ENCODE peak calls at places on chromosomes 13 and 19, in four cellular contexts. Z, S, F and L are unnamed samples.

GRCh38 chr13:99981115-99982020 is at the start of gene ZIC2:
- DNase-seq in Z (no peak), S (no peak), F (no peak), L (no peak)

GRCh38 chr13:19959141-19959830 is 759 bp downstream of the ZMYM2 start:
- DNase-seq in Z (peak), S (peak), F (no peak), L (peak)

GRCh38 chr13:106573279-106573831 is 5.4 kb upstream of the ARGLU1 start:
- DNase-seq in Z (no peak), S (no peak), F (peak), L (no peak)

GRCh38 chr19:42185281-42185680 is 32.2 kb downstream of the DEDD2 start:
- DNase-seq in Z (no peak), S (no peak), F (no peak), L (peak)

GRCh38 chr13:26895808-26896466 is 135.4 kb upstream of the GPR12 start:
- DNase-seq in Z (no peak), S (no peak), F (no peak), L (no peak)

GRCh38 chr19:5705552-5705951 is 14.4 kb downstream of the LONP1 start:
- DNase-seq in Z (no peak), S (no peak), F (no peak), L (no peak)

GRCh38 chr19:30630289-30631034 is 258.3 kb downstream of the ZNF536 start:
- DNase-seq in Z (no peak), S (no peak), F (no peak), L (no peak)

GRCh38 chr13:95677564-95678386 is 836 bp downstream of the DNAJC3 start:
- DNase-seq in Z (peak), S (no peak), F (no peak), L (no peak)

GRCh38 chr13:37934339-37935191 is 65.0 kb upstream of the TRPC4 start:
- DNase-seq in Z (no peak), S (no peak), F (no peak), L (no peak)

GRCh38 chr13:93320942-93321341 is 94.3 kb downstream of the GPC6 start:
- DNase-seq in Z (no peak), S (no peak), F (no peak), L (no peak)

GRCh38 chr19:47005873-47006272 is 13.8 kb upstream of the NPAS1 start:
- DNase-seq in Z (no peak), S (no peak), F (no peak), L (no peak)

GRCh38 chr13:40445557-40445990 is 220.9 kb downstream of the FOXO1 start:
- DNase-seq in Z (peak), S (no peak), F (no peak), L (no peak)

GRCh38 chr13:44188257-44188656 is 185.4 kb upstream of the SERP2 start:
- DNase-seq in Z (no peak), S (no peak), F (no peak), L (no peak)

GRCh38 chr19:49807888-49808675 is 5.0 kb downstream of the FUZ start:
- DNase-seq in Z (no peak), S (no peak), F (no peak), L (no peak)

GRCh38 chr19:27828781-27829275 is 1384.1 kb downstream of the UQCRFS1 start:
- DNase-seq in Z (no peak), S (no peak), F (no peak), L (no peak)

GRCh38 chr13:25977216-25977615 is 74.6 kb downstream of the SHISA2 start:
- DNase-seq in Z (no peak), S (no peak), F (no peak), L (no peak)

GRCh38 chr13:93505104-93505952 is 278.7 kb downstream of the GPC6 start:
- DNase-seq in Z (no peak), S (no peak), F (no peak), L (no peak)

GRCh38 chr19:23596872-23597271 is 90.1 kb downstream of the ZNF675 start:
- DNase-seq in Z (no peak), S (no peak), F (no peak), L (no peak)

GRCh38 chr19:7646426-7646700 is 9.5 kb downstream of the STXBP2 start:
- DNase-seq in Z (no peak), S (no peak), F (no peak), L (no peak)

GRCh38 chr19:53002479-53002878 is 11.2 kb upstream of the ERVV-1 start:
- DNase-seq in Z (no peak), S (no peak), F (no peak), L (no peak)

GRCh38 chr19:38862321-38863059 is 12.7 kb upstream of the HNRNPL start:
- DNase-seq in Z (peak), S (no peak), F (peak), L (no peak)

GRCh38 chr19:47757617-47758432 is 12.5 kb downstream of the NOP53 start:
- DNase-seq in Z (no peak), S (no peak), F (no peak), L (no peak)

GRCh38 chr19:48982280-48982679 is 10.8 kb downstream of the GYS1 start:
- DNase-seq in Z (no peak), S (no peak), F (no peak), L (no peak)

GRCh38 chr19:664913-665443 is 2.0 kb upstream of the RNF126 start:
- DNase-seq in Z (peak), S (peak), F (no peak), L (peak)

GRCh38 chr13:50410921-50411712 is 395.9 kb downstream of the KCNRG start:
- DNase-seq in Z (no peak), S (peak), F (peak), L (no peak)

GRCh38 chr13:29937836-29938235 is 87.4 kb upstream of the UBL3 start:
- DNase-seq in Z (no peak), S (no peak), F (no peak), L (peak)

GRCh38 chr13:78046349-78046748 is 127.7 kb upstream of the EDNRB start:
- DNase-seq in Z (no peak), S (no peak), F (no peak), L (no peak)

GRCh38 chr13:98842858-98843481 is 90.5 kb upstream of the SLC15A1 start:
- DNase-seq in Z (peak), S (no peak), F (peak), L (peak)

GRCh38 chr13:31094331-31095015 is 67.2 kb downstream of the HSPH1 start:
- DNase-seq in Z (no peak), S (no peak), F (no peak), L (no peak)

GRCh38 chr13:95099541-95099940 is 201.7 kb downstream of the ABCC4 start:
- DNase-seq in Z (no peak), S (no peak), F (no peak), L (no peak)

GRCh38 chr13:39612023-39612637 is 9.1 kb upstream of the LHFPL6 start:
- DNase-seq in Z (peak), S (peak), F (peak), L (peak)

GRCh38 chr19:920051-920857 is 3.1 kb downstream of the KISS1R start:
- DNase-seq in Z (no peak), S (no peak), F (no peak), L (peak)

GRCh38 chr19:34428549-34429285 is 536 bp downstream of the UBA2 start:
- DNase-seq in Z (peak), S (no peak), F (no peak), L (peak)

GRCh38 chr13:106815545-106815944 is 247.6 kb upstream of the ARGLU1 start:
- DNase-seq in Z (no peak), S (no peak), F (no peak), L (no peak)